ENCODE peak calls at places on chromosomes 11 and 22, in ten cellular contexts. K is MCF 10A; B is stimulated activated CD8-positive, alpha-beta memory T cell treated with anti-CD3 and anti-CD28 coated beads, Interleukin-7, amount 100 ng/mL, for 4 hours; G is left ventricle myocardium inferior; E is AG04450; W is brain pericyte; V is NCI-H2081; C is effector memory CD4-positive, alpha-beta T cell; S is esophagus squamous epithelium; T is H9. Z is an unnamed sample.

GRCh38 chr11:19441752-19442553 is 201.2 kb upstream of the E2F8 start:
- DNase-seq in K (peak; percentile 94), B (no peak), G (peak; percentile 27), E (peak; percentile 87), W (peak; percentile 63), V (no peak), C (no peak), S (no peak), T (no peak), Z (peak; percentile 99)

GRCh38 chr11:20035375-20035700 is 124.9 kb downstream of the DBX1 start:
- DNase-seq in K (no peak), B (no peak), G (no peak), E (no peak), W (no peak), V (no peak), C (no peak), S (no peak), T (no peak), Z (no peak)

GRCh38 chr11:22082178-22082577 is 110.7 kb upstream of the ANO5 start:
- DNase-seq in K (no peak), B (no peak), G (no peak), E (no peak), W (no peak), V (no peak), C (no peak), S (no peak), T (no peak), Z (no peak)

GRCh38 chr22:23193882-23194281 is 13.6 kb downstream of the BCR start:
- DNase-seq in K (peak; percentile 34), B (no peak), G (no peak), E (no peak), W (no peak), V (no peak), C (no peak), S (no peak), T (no peak), Z (no peak)

GRCh38 chr11:113446938-113447337 is 28.3 kb downstream of the DRD2 start:
- DNase-seq in K (peak; percentile 93), B (no peak), G (no peak), E (no peak), W (no peak), V (no peak), C (no peak), S (no peak), T (no peak), Z (peak; percentile 96)

GRCh38 chr11:33835143-33835878 is 56.6 kb downstream of the LMO2 start:
- DNase-seq in K (peak; percentile 59), B (no peak), G (no peak), E (peak; percentile 13), W (no peak), V (peak; percentile 35), C (no peak), S (no peak), T (no peak), Z (peak; percentile 68)

GRCh38 chr11:131866535-131867400 is 496.4 kb downstream of the NTM start:
- DNase-seq in K (no peak), B (no peak), G (no peak), E (no peak), W (no peak), V (no peak), C (no peak), S (no peak), T (no peak), Z (no peak)

GRCh38 chr22:46844606-46845210 is 82.3 kb downstream of the TBC1D22A start:
- DNase-seq in K (no peak), B (no peak), G (no peak), E (no peak), W (no peak), V (no peak), C (no peak), S (no peak), T (no peak), Z (no peak)

GRCh38 chr22:22748297-22748743 is 103.9 kb downstream of the GGTLC2 start:
- DNase-seq in K (peak; percentile 71), B (no peak), G (no peak), E (peak; percentile 8), W (no peak), V (peak; percentile 11), C (no peak), S (no peak), T (peak; percentile 58), Z (peak; percentile 37)

GRCh38 chr11:32426192-32426591 is 9.1 kb downstream of the WT1 start:
- DNase-seq in K (no peak), B (no peak), G (no peak), E (no peak), W (no peak), V (no peak), C (no peak), S (no peak), T (no peak), Z (no peak)

GRCh38 chr11:75031224-75031753 is 42.6 kb downstream of the NEU3 start:
- DNase-seq in K (peak; percentile 54), B (no peak), G (no peak), E (peak; percentile 79), W (no peak), V (no peak), C (no peak), S (no peak), T (peak; percentile 19), Z (peak; percentile 75)

GRCh38 chr11:128942807-128943430 is at the start of gene TP53AIP1:
- DNase-seq in K (no peak), B (no peak), G (no peak), E (no peak), W (no peak), V (no peak), C (no peak), S (no peak), T (no peak), Z (peak; percentile 44)

GRCh38 chr22:27137809-27138400 is 480.5 kb downstream of the MIAT start:
- DNase-seq in K (no peak), B (no peak), G (peak; percentile 22), E (no peak), W (no peak), V (no peak), C (no peak), S (no peak), T (no peak), Z (no peak)